ENCODE peak calls at places on chromosomes 12 and 14, in seven cellular contexts. Y is uterus, D is Peyer's patch, W is ovary, F is breast epithelium, X is body of pancreas, V is endothelial cell of umbilical vein. K is an unnamed sample.

GRCh38 chr12:50033317-50033679 is 8.0 kb upstream of the RACGAP1 start:
- DNase-seq in X (no peak), D (peak; percentile 25), V (no peak), F (no peak), W (no peak), Y (no peak), K (no peak)

GRCh38 chr12:124537525-124538193 is 29.8 kb downstream of the NCOR2 start:
- DNase-seq in V (no peak), X (no peak), D (no peak), Y (no peak), F (no peak), W (no peak), K (no peak)

GRCh38 chr12:111108726-111109125 is 188.3 kb upstream of the MYL2 start:
- DNase-seq in F (no peak), Y (no peak), V (no peak), D (no peak), X (no peak), W (no peak), K (no peak)

GRCh38 chr12:114726092-114726710 is 42.2 kb upstream of the TBX3 start:
- DNase-seq in F (no peak), D (no peak), Y (no peak), X (no peak), W (no peak), V (no peak), K (no peak)

GRCh38 chr14:94403312-94403711 is 14.9 kb upstream of the SERPINA1 start:
- DNase-seq in W (no peak), D (no peak), X (no peak), F (no peak), Y (no peak), V (no peak), K (no peak)

GRCh38 chr12:15179672-15180071 is 41.5 kb downstream of the RERG start:
- DNase-seq in X (no peak), F (no peak), W (peak; percentile 70), V (no peak), D (no peak), Y (peak; percentile 70), K (no peak)

GRCh38 chr14:35078082-35078481 is 32.0 kb downstream of the FAM177A1 start:
- DNase-seq in F (no peak), Y (no peak), V (no peak), D (no peak), X (no peak), W (no peak), K (no peak)

GRCh38 chr14:95609398-95609990 is 74.6 kb downstream of the GLRX5 start:
- DNase-seq in V (peak; percentile 29), Y (no peak), D (peak; percentile 18), X (peak; percentile 69), W (peak; percentile 38), F (no peak), K (peak; percentile 12)

GRCh38 chr14:95518045-95518751 is 1.7 kb upstream of the SYNE3 start:
- DNase-seq in V (peak; percentile 63), F (no peak), Y (no peak), X (no peak), W (no peak), D (peak; percentile 31), K (no peak)

GRCh38 chr12:3882896-3883564 is 9.8 kb upstream of the PARP11 start:
- DNase-seq in W (no peak), F (no peak), X (no peak), D (no peak), Y (no peak), V (peak; percentile 8), K (no peak)

GRCh38 chr12:63942464-63943241 is 98.2 kb downstream of the SRGAP1 start:
- DNase-seq in V (no peak), X (no peak), D (no peak), F (no peak), W (no peak), Y (no peak), K (no peak)

GRCh38 chr12:108858399-108859074 is 1.2 kb upstream of the SSH1 start:
- DNase-seq in X (peak; percentile 23), V (peak; percentile 16), F (no peak), Y (peak; percentile 63), W (peak; percentile 65), D (no peak), K (no peak)

GRCh38 chr12:93317227-93317626 is 60.5 kb upstream of the NUDT4 start:
- DNase-seq in Y (no peak), W (no peak), X (no peak), D (no peak), V (peak; percentile 10), F (no peak), K (no peak)
- TF ChIP-seq POLR2A in Y (no peak), W (no peak), X (no peak), D (no peak), V (no peak), F (no peak), K (no peak)

GRCh38 chr14:64510825-64511679 is 6.5 kb downstream of the ZBTB1 start:
- DNase-seq in Y (peak; percentile 74), D (peak; percentile 81), W (peak; percentile 76), V (peak; percentile 72), F (peak; percentile 59), X (peak; percentile 74), K (peak; percentile 74)
- H3K27ac ChIP-seq in Y (peak overlapping the region; percentile 8), D (no peak overlapping the region), W (no peak overlapping the region), V (no peak overlapping the region), F (peak overlapping the region; percentile 6), X (no peak overlapping the region), K (peak overlapping the region; percentile 98)

GRCh38 chr12:120317258-120318105 is 10.1 kb downstream of the PLA2G1B start:
- DNase-seq in V (peak; percentile 100), D (peak; percentile 100), F (peak; percentile 99), Y (peak; percentile 100), X (peak; percentile 100), W (peak; percentile 100), K (peak; percentile 100)

GRCh38 chr12:120316798-120317257 is 10.8 kb downstream of the PLA2G1B start:
- DNase-seq in D (no peak), F (no peak), Y (no peak), X (peak; percentile 78), V (no peak), W (no peak), K (no peak)

GRCh38 chr12:120314220-120314619 is 12.1 kb downstream of the SIRT4 start:
- DNase-seq in V (peak; percentile 14), W (no peak), Y (no peak), D (no peak), X (no peak), F (no peak), K (no peak)
- TF ChIP-seq CTCF in V (peak; percentile 33), W (no peak), Y (no peak), D (peak; percentile 3), X (peak; percentile 22), F (no peak), K (no peak)

DNA sequence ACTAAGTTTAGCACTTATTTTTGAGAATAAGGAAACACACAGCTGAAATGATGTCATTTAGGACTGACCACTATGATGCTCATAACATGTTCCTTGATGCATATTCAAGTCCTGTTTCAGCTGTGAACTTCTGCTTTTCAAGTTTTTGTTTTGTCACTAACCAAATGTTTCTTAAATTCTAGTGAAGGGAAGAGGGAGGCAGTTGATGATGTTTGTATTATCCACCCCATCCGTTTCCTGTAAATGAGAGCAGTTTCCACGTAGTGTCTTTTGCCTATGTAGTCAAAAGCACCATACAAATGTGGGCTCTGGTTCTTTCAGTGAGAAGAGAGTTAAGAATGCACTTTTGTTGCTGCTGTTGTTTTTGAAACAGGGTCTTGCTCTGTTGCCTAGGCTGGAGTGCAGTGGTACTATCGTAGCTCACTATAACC is 491.8 kb downstream of the PCNX1 start:
- DNase-seq in F (no peak), D (no peak), V (no peak), W (no peak), Y (no peak), X (no peak), K (no peak)
- TF ChIP-seq POLR2A in F (no peak), D (no peak), V (no peak), W (no peak), Y (no peak), X (no peak), K (no peak)

DNA sequence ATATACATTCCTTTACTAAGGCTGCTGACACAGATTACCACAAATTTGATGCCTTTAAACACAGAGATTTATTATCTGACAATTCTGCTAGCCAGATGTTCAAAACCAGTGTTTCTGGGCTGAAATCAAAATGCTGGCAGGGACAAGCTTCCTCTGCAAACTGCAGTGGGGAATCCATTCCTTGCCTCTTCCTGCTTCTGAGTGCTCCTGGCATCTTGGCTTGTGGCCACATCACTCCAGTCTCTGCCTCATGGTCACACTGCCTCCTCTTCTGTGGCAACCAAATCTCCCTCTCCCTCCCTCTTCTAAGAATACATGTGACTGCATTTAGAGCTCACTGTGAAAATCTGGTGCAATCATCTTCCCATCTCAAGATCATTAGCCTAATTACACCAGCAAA is 235.7 kb downstream of the TTC8 start:
- DNase-seq in V (no peak), W (no peak), D (no peak), X (no peak), Y (no peak), F (no peak), K (no peak)
- H3K27ac ChIP-seq in V (no peak overlapping the region), W (no peak overlapping the region), D (no peak overlapping the region), X (no peak overlapping the region), Y (no peak overlapping the region), F (no peak overlapping the region), K (no peak overlapping the region)

GRCh38 chr12:56377310-56377988 is 14.8 kb upstream of the APOF start:
- DNase-seq in W (no peak), Y (no peak), F (no peak), V (peak; percentile 29), X (no peak), D (no peak), K (no peak)
- TF ChIP-seq CTCF in W (no peak), Y (no peak), F (no peak), V (peak; percentile 18), X (no peak), D (no peak), K (no peak)